ENCODE peak calls at places on chromosomes 13 and 19, in five cellular contexts. One of them, this sample, is unnamed.

GRCh38 chr19:17510220-17510993 is 1.0 kb upstream of the PGLS start:
- DNase-seq in transverse colon: no peak
- DNase-seq in gastrocnemius medialis: no peak
- DNase-seq in brain microvascular endothelial cell: no peak
- DNase-seq in CD4-positive, CD25-positive, alpha-beta regulatory T cell: no peak
- DNase-seq in this sample: no peak

GRCh38 chr13:36673838-36674326 is at the start of gene SERTM1:
- DNase-seq in transverse colon: no peak
- DNase-seq in brain microvascular endothelial cell: no peak
- DNase-seq in CD4-positive, CD25-positive, alpha-beta regulatory T cell: no peak
- DNase-seq in gastrocnemius medialis: no peak
- DNase-seq in this sample: no peak

GRCh38 chr13:102707465-102707864 is 12.6 kb upstream of the METTL21C start:
- DNase-seq in CD4-positive, CD25-positive, alpha-beta regulatory T cell: no peak
- DNase-seq in transverse colon: no peak
- DNase-seq in gastrocnemius medialis: no peak
- DNase-seq in brain microvascular endothelial cell: peak
- DNase-seq in this sample: peak

GRCh38 chr13:76014618-76015315 is 378.6 kb downstream of the LMO7 start:
- DNase-seq in brain microvascular endothelial cell: peak
- DNase-seq in CD4-positive, CD25-positive, alpha-beta regulatory T cell: no peak
- DNase-seq in transverse colon: no peak
- DNase-seq in gastrocnemius medialis: no peak
- DNase-seq in this sample: no peak

GRCh38 chr19:48292798-48293197 is 22.9 kb downstream of the ZNF114 start:
- DNase-seq in transverse colon: no peak
- DNase-seq in brain microvascular endothelial cell: peak
- DNase-seq in CD4-positive, CD25-positive, alpha-beta regulatory T cell: no peak
- DNase-seq in gastrocnemius medialis: no peak
- DNase-seq in this sample: no peak

GRCh38 chr19:31347828-31348314 is 1.4 kb downstream of the TSHZ3 start:
- DNase-seq in CD4-positive, CD25-positive, alpha-beta regulatory T cell: no peak
- DNase-seq in gastrocnemius medialis: no peak
- DNase-seq in transverse colon: no peak
- DNase-seq in brain microvascular endothelial cell: no peak
- DNase-seq in this sample: no peak

GRCh38 chr13:66809496-66809895 is 420.6 kb downstream of the PCDH9 start:
- DNase-seq in gastrocnemius medialis: no peak
- DNase-seq in brain microvascular endothelial cell: no peak
- DNase-seq in CD4-positive, CD25-positive, alpha-beta regulatory T cell: no peak
- DNase-seq in transverse colon: no peak
- DNase-seq in this sample: no peak

GRCh38 chr19:45514376-45515051 is 7.2 kb downstream of the VASP start:
- DNase-seq in gastrocnemius medialis: no peak
- DNase-seq in CD4-positive, CD25-positive, alpha-beta regulatory T cell: no peak
- DNase-seq in transverse colon: peak
- DNase-seq in brain microvascular endothelial cell: no peak
- DNase-seq in this sample: no peak

GRCh38 chr19:42076375-42076944 is 494 bp downstream of the ZNF574 start:
- DNase-seq in CD4-positive, CD25-positive, alpha-beta regulatory T cell: no peak
- DNase-seq in transverse colon: peak
- DNase-seq in gastrocnemius medialis: peak
- DNase-seq in brain microvascular endothelial cell: no peak
- DNase-seq in this sample: no peak

GRCh38 chr19:30003862-30004261 is 61.8 kb downstream of the URI1 start:
- DNase-seq in gastrocnemius medialis: no peak
- DNase-seq in CD4-positive, CD25-positive, alpha-beta regulatory T cell: no peak
- DNase-seq in transverse colon: no peak
- DNase-seq in brain microvascular endothelial cell: no peak
- DNase-seq in this sample: no peak

GRCh38 chr13:102195566-102196462 is 206.0 kb downstream of the FGF14 start:
- DNase-seq in transverse colon: no peak
- DNase-seq in CD4-positive, CD25-positive, alpha-beta regulatory T cell: no peak
- DNase-seq in brain microvascular endothelial cell: no peak
- DNase-seq in gastrocnemius medialis: no peak
- DNase-seq in this sample: no peak

GRCh38 chr19:45103625-45104319 is 10.8 kb downstream of the PPP1R37 start:
- DNase-seq in CD4-positive, CD25-positive, alpha-beta regulatory T cell: no peak
- DNase-seq in gastrocnemius medialis: no peak
- DNase-seq in brain microvascular endothelial cell: no peak
- DNase-seq in transverse colon: no peak
- DNase-seq in this sample: no peak

GRCh38 chr19:57363734-57364181 is 407 bp downstream of the TRAPPC2B start:
- DNase-seq in gastrocnemius medialis: no peak
- DNase-seq in CD4-positive, CD25-positive, alpha-beta regulatory T cell: no peak
- DNase-seq in transverse colon: no peak
- DNase-seq in brain microvascular endothelial cell: peak
- DNase-seq in this sample: no peak

GRCh38 chr19:5690955-5691204 is 785 bp downstream of the RPL36 start:
- DNase-seq in brain microvascular endothelial cell: no peak
- DNase-seq in CD4-positive, CD25-positive, alpha-beta regulatory T cell: no peak
- DNase-seq in transverse colon: peak
- DNase-seq in gastrocnemius medialis: no peak
- DNase-seq in this sample: no peak

GRCh38 chr13:99686944-99687382 is 185.7 kb downstream of the TM9SF2 start:
- DNase-seq in CD4-positive, CD25-positive, alpha-beta regulatory T cell: no peak
- DNase-seq in brain microvascular endothelial cell: peak
- DNase-seq in transverse colon: peak
- DNase-seq in gastrocnemius medialis: no peak
- DNase-seq in this sample: no peak

GRCh38 chr13:99258210-99258860 is at the start of gene GPR18:
- DNase-seq in gastrocnemius medialis: no peak
- DNase-seq in CD4-positive, CD25-positive, alpha-beta regulatory T cell: peak
- DNase-seq in transverse colon: no peak
- DNase-seq in brain microvascular endothelial cell: no peak
- DNase-seq in this sample: no peak

GRCh38 chr13:33259296-33259695 is 26.3 kb downstream of the STARD13 start:
- DNase-seq in CD4-positive, CD25-positive, alpha-beta regulatory T cell: no peak
- DNase-seq in gastrocnemius medialis: no peak
- DNase-seq in transverse colon: no peak
- DNase-seq in brain microvascular endothelial cell: no peak
- DNase-seq in this sample: no peak

GRCh38 chr13:94583926-94584325 is 12.0 kb downstream of the TGDS start:
- DNase-seq in transverse colon: no peak
- DNase-seq in gastrocnemius medialis: no peak
- DNase-seq in CD4-positive, CD25-positive, alpha-beta regulatory T cell: no peak
- DNase-seq in brain microvascular endothelial cell: no peak
- DNase-seq in this sample: no peak

GRCh38 chr19:17209126-17210036 is 5.8 kb upstream of the USE1 start:
- DNase-seq in transverse colon: peak
- DNase-seq in CD4-positive, CD25-positive, alpha-beta regulatory T cell: no peak
- DNase-seq in brain microvascular endothelial cell: no peak
- DNase-seq in gastrocnemius medialis: no peak
- DNase-seq in this sample: no peak

GRCh38 chr13:28679628-28680027 is 20.7 kb downstream of the POMP start:
- DNase-seq in gastrocnemius medialis: no peak
- DNase-seq in transverse colon: no peak
- DNase-seq in CD4-positive, CD25-positive, alpha-beta regulatory T cell: no peak
- DNase-seq in brain microvascular endothelial cell: no peak
- DNase-seq in this sample: no peak

GRCh38 chr19:55082023-55082851 is 6.6 kb downstream of the EPS8L1 start:
- DNase-seq in transverse colon: no peak
- DNase-seq in gastrocnemius medialis: no peak
- DNase-seq in brain microvascular endothelial cell: peak
- DNase-seq in CD4-positive, CD25-positive, alpha-beta regulatory T cell: peak
- DNase-seq in this sample: no peak

GRCh38 chr19:53981408-53981998 is 9.9 kb upstream of the CACNG6 start:
- DNase-seq in CD4-positive, CD25-positive, alpha-beta regulatory T cell: no peak
- DNase-seq in brain microvascular endothelial cell: no peak
- DNase-seq in transverse colon: no peak
- DNase-seq in gastrocnemius medialis: no peak
- DNase-seq in this sample: no peak

GRCh38 chr19:53982611-53983010 is 8.8 kb upstream of the CACNG6 start:
- DNase-seq in gastrocnemius medialis: peak
- DNase-seq in brain microvascular endothelial cell: no peak
- DNase-seq in CD4-positive, CD25-positive, alpha-beta regulatory T cell: no peak
- DNase-seq in transverse colon: peak
- DNase-seq in this sample: no peak

GRCh38 chr19:53978975-53979801 is 12.2 kb upstream of the CACNG6 start:
- DNase-seq in CD4-positive, CD25-positive, alpha-beta regulatory T cell: no peak
- DNase-seq in gastrocnemius medialis: no peak
- DNase-seq in brain microvascular endothelial cell: no peak
- DNase-seq in transverse colon: no peak
- DNase-seq in this sample: no peak

GRCh38 chr19:53982056-53982455 is 9.4 kb upstream of the CACNG6 start:
- DNase-seq in gastrocnemius medialis: peak
- DNase-seq in transverse colon: no peak
- DNase-seq in CD4-positive, CD25-positive, alpha-beta regulatory T cell: no peak
- DNase-seq in brain microvascular endothelial cell: no peak
- DNase-seq in this sample: no peak

DNA sequence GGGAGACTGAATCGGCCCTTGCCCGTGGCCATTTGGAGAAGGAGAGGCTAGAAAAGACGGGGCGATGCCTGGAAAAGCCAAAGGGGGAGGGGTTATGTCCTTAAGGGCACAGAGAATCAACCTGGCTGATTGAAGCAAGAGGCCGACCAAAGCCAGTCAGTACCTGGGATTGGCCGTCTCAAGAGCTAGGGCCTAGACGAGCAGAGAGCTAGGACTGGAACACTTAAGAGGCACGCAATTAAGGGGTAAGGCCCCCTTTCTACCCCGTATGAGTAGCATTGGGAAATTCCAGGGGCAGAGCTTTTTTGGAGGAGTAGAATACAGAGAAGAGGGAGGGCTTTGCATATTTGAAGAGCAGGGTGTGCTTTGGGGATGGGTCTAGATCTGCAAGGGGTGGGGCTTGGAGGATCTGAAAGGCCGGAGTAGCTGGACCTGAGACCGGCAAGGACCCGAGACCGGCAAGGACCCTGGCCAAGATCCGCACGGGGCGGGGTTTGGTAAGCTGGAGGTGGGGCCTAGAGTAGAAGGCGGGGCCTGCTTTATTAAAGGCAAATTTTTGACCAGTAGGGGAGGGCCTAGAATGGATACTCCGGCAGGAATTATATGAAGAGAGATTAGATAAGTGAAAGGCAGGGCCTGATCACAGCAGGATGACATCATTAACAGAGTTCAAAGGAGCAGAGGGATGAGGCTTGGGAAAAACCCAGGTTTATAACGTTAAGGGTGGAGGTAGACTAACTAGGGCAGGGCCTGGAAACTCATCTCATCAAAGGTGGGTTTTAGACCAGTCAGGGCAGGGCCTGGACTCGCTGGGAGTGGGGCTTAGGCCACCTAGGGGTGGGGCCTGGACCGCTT is 10.7 kb upstream of the CACNG6 start:
- DNase-seq in brain microvascular endothelial cell: peak
- DNase-seq in transverse colon: no peak
- DNase-seq in CD4-positive, CD25-positive, alpha-beta regulatory T cell: no peak
- DNase-seq in gastrocnemius medialis: peak
- DNase-seq in this sample: no peak
- H3K27ac ChIP-seq in brain microvascular endothelial cell: peak
- H3K27ac ChIP-seq in transverse colon: no peak
- H3K27ac ChIP-seq in CD4-positive, CD25-positive, alpha-beta regulatory T cell: no peak
- H3K27ac ChIP-seq in gastrocnemius medialis: peak
- H3K27ac ChIP-seq in this sample: peak

DNA sequence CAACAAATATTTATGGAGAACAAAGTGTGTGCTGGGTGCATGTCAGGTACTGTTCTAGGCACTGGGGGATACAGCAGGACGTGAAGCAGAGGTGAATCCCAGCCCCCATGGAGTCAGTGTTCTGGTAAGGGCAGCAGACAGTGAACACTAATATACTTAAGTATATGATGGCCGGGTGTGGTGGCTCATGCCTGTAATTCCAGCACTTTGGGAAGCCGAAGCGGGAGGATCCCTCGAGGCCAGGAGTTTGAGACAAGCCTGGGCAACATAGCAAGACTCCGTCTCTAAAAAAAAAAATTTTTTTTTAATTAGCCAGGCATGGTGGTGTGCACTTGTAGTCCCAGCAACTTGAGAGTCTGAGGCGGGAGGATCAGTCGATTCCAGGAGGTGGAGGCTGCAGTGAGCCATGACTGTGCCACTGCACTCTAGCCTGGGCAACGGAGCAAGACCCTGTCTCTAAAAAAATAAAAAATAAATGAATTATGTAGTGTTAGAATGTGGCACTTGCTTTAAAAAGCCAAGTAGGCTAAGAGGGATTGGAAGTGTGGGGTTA is 22.6 kb downstream of the CHST8 start:
- DNase-seq in gastrocnemius medialis: no peak
- DNase-seq in brain microvascular endothelial cell: no peak
- DNase-seq in CD4-positive, CD25-positive, alpha-beta regulatory T cell: no peak
- DNase-seq in transverse colon: no peak
- DNase-seq in this sample: no peak
- H3K4me3 ChIP-seq in gastrocnemius medialis: no peak
- H3K4me3 ChIP-seq in brain microvascular endothelial cell: no peak
- H3K4me3 ChIP-seq in CD4-positive, CD25-positive, alpha-beta regulatory T cell: no peak
- H3K4me3 ChIP-seq in transverse colon: no peak
- H3K4me3 ChIP-seq in this sample: no peak

GRCh38 chr13:24127116-24127631 is 33.3 kb upstream of the SPATA13 start:
- DNase-seq in brain microvascular endothelial cell: no peak
- DNase-seq in transverse colon: peak
- DNase-seq in gastrocnemius medialis: no peak
- DNase-seq in CD4-positive, CD25-positive, alpha-beta regulatory T cell: no peak
- DNase-seq in this sample: no peak

GRCh38 chr13:24128112-24128511 is 32.4 kb upstream of the SPATA13 start:
- DNase-seq in gastrocnemius medialis: no peak
- DNase-seq in brain microvascular endothelial cell: no peak
- DNase-seq in CD4-positive, CD25-positive, alpha-beta regulatory T cell: no peak
- DNase-seq in transverse colon: no peak
- DNase-seq in this sample: no peak

GRCh38 chr13:24124789-24125476 is 35.6 kb upstream of the SPATA13 start:
- DNase-seq in CD4-positive, CD25-positive, alpha-beta regulatory T cell: no peak
- DNase-seq in gastrocnemius medialis: no peak
- DNase-seq in transverse colon: no peak
- DNase-seq in brain microvascular endothelial cell: no peak
- DNase-seq in this sample: no peak

GRCh38 chr13:24119593-24120508 is 40.7 kb upstream of the SPATA13 start:
- DNase-seq in brain microvascular endothelial cell: no peak
- DNase-seq in gastrocnemius medialis: no peak
- DNase-seq in transverse colon: no peak
- DNase-seq in CD4-positive, CD25-positive, alpha-beta regulatory T cell: no peak
- DNase-seq in this sample: peak

GRCh38 chr13:24123761-24124160 is 36.8 kb upstream of the SPATA13 start:
- DNase-seq in brain microvascular endothelial cell: no peak
- DNase-seq in transverse colon: no peak
- DNase-seq in CD4-positive, CD25-positive, alpha-beta regulatory T cell: no peak
- DNase-seq in gastrocnemius medialis: no peak
- DNase-seq in this sample: no peak
- H3K27ac ChIP-seq in brain microvascular endothelial cell: no peak
- H3K27ac ChIP-seq in transverse colon: no peak
- H3K27ac ChIP-seq in CD4-positive, CD25-positive, alpha-beta regulatory T cell: no peak
- H3K27ac ChIP-seq in gastrocnemius medialis: no peak
- H3K27ac ChIP-seq in this sample: no peak

GRCh38 chr19:1402411-1403070 is 1.2 kb upstream of the GAMT start:
- DNase-seq in gastrocnemius medialis: no peak
- DNase-seq in CD4-positive, CD25-positive, alpha-beta regulatory T cell: no peak
- DNase-seq in transverse colon: no peak
- DNase-seq in brain microvascular endothelial cell: no peak
- DNase-seq in this sample: no peak

GRCh38 chr19:1400281-1401137 is 833 bp downstream of the GAMT start:
- DNase-seq in brain microvascular endothelial cell: no peak
- DNase-seq in gastrocnemius medialis: peak
- DNase-seq in transverse colon: no peak
- DNase-seq in CD4-positive, CD25-positive, alpha-beta regulatory T cell: no peak
- DNase-seq in this sample: no peak

GRCh38 chr19:1399745-1400144 is 1.6 kb downstream of the GAMT start:
- DNase-seq in transverse colon: no peak
- DNase-seq in gastrocnemius medialis: no peak
- DNase-seq in CD4-positive, CD25-positive, alpha-beta regulatory T cell: no peak
- DNase-seq in brain microvascular endothelial cell: no peak
- DNase-seq in this sample: no peak

GRCh38 chr19:1401138-1401888 is at the start of gene GAMT:
- DNase-seq in CD4-positive, CD25-positive, alpha-beta regulatory T cell: peak
- DNase-seq in gastrocnemius medialis: no peak
- DNase-seq in brain microvascular endothelial cell: no peak
- DNase-seq in transverse colon: peak
- DNase-seq in this sample: no peak

GRCh38 chr19:1401889-1402217 is 511 bp upstream of the GAMT start:
- DNase-seq in CD4-positive, CD25-positive, alpha-beta regulatory T cell: no peak
- DNase-seq in gastrocnemius medialis: no peak
- DNase-seq in transverse colon: no peak
- DNase-seq in brain microvascular endothelial cell: no peak
- DNase-seq in this sample: no peak
- H3K4me3 ChIP-seq in CD4-positive, CD25-positive, alpha-beta regulatory T cell: no peak
- H3K4me3 ChIP-seq in gastrocnemius medialis: peak
- H3K4me3 ChIP-seq in transverse colon: no peak
- H3K4me3 ChIP-seq in brain microvascular endothelial cell: peak
- H3K4me3 ChIP-seq in this sample: peak